ENCODE peak calls at places on chromosomes 4 and X, in eight cellular contexts. S is tibial artery, Z is transverse colon, N is GM23248, R is upper lobe of right lung, G is lower lobe of right lung, P is aorta, U is fibroblast of lung. B is an unnamed sample. For H3K9me3, the result is how much of the 10 kb centered on the place peaks cover.

GRCh38 chrX:14029039-14029424 is 660 bp downstream of the GEMIN8 start:
- DNase-seq in P (no peak), N (no peak), U (no peak), R (no peak), Z (no peak), S (no peak), G (no peak), B (no peak)

GRCh38 chrX:119734897-119735339 is 23.5 kb upstream of the SOWAHD start:
- DNase-seq in Z (peak), R (peak), S (peak), U (no peak), N (peak), G (peak), P (peak), B (peak)

GRCh38 chr4:39970559-39971270 is 7.0 kb downstream of the PDS5A start:
- DNase-seq in G (peak), N (no peak), Z (no peak), R (peak), P (no peak), S (no peak), U (peak), B (no peak)

GRCh38 chrX:30653415-30654131 is at the start of gene GK:
- DNase-seq in R (no peak), P (peak), Z (peak), N (peak), U (no peak), S (no peak), G (peak), B (peak)

GRCh38 chr4:96598465-96598864 is 758.6 kb downstream of the PDHA2 start:
- DNase-seq in U (no peak), G (no peak), Z (no peak), S (no peak), P (no peak), R (no peak), N (no peak), B (peak)

GRCh38 chr4:21869978-21870745 is 78.4 kb downstream of the KCNIP4 start:
- DNase-seq in Z (no peak), S (no peak), P (no peak), U (no peak), N (no peak), G (no peak), R (no peak), B (no peak)

GRCh38 chrX:132373610-132374009 is 115.2 kb downstream of the MBNL3 start:
- DNase-seq in G (no peak), S (no peak), N (no peak), R (no peak), P (no peak), U (no peak), Z (no peak), B (no peak)

GRCh38 chr4:23368081-23368697 is 521.7 kb downstream of the PPARGC1A start:
- DNase-seq in U (no peak), N (no peak), P (no peak), R (no peak), S (no peak), Z (peak), G (no peak), B (no peak)

GRCh38 chr4:100081511-100081910 is 108.8 kb downstream of the DDIT4L start:
- DNase-seq in U (no peak), N (no peak), S (no peak), G (no peak), P (no peak), Z (no peak), R (no peak), B (no peak)
- H3K27ac ChIP-seq in U (no peak), N (no peak), S (no peak), G (no peak), P (no peak), Z (no peak), R (no peak), B (no peak)

GRCh38 chrX:153726286-153727107 is 1.8 kb downstream of the ABCD1 start:
- DNase-seq in Z (peak), P (peak), S (peak), N (peak), G (peak), U (peak), R (peak), B (peak)

GRCh38 chrX:153728951-153729631 is 4.4 kb downstream of the ABCD1 start:
- DNase-seq in S (no peak), N (no peak), P (no peak), Z (no peak), U (no peak), G (no peak), R (no peak), B (no peak)

GRCh38 chrX:153728095-153728494 is 3.4 kb downstream of the ABCD1 start:
- DNase-seq in R (no peak), U (no peak), S (no peak), N (no peak), G (no peak), Z (no peak), P (no peak), B (no peak)

GRCh38 chrX:153725832-153726285 is 1.2 kb downstream of the ABCD1 start:
- DNase-seq in R (no peak), Z (no peak), S (no peak), P (no peak), N (peak), U (no peak), G (no peak), B (no peak)

GRCh38 chrX:153727108-153727931 is 2.7 kb downstream of the ABCD1 start:
- DNase-seq in U (peak), G (peak), P (peak), S (peak), R (peak), Z (peak), N (peak), B (peak)
- H3K4me3 ChIP-seq in U (peak), G (peak), P (no peak), S (peak), R (peak), Z (peak), N (peak), B (peak)

GRCh38 chr4:19721587-19721986 is 530.1 kb upstream of the SLIT2 start:
- DNase-seq in G (no peak), Z (no peak), R (no peak), U (no peak), S (no peak), N (no peak), P (no peak), B (no peak)
- H3K9me3 ChIP-seq in G (under half), Z (under half), R (under half), U (under half), S (under half), N (under half), P (under half), B (under half)

GRCh38 chr4:38084984-38085383 is 124.8 kb downstream of the PTTG2 start:
- DNase-seq in R (no peak), N (peak), S (no peak), G (no peak), U (no peak), Z (no peak), P (no peak), B (no peak)
- H3K27ac ChIP-seq in R (no peak), N (peak), S (peak), G (no peak), U (no peak), Z (peak), P (peak), B (peak)

GRCh38 chrX:39821709-39822095 is 276.1 kb downstream of the BCOR start:
- DNase-seq in S (no peak), R (no peak), P (no peak), U (no peak), N (no peak), Z (no peak), G (no peak), B (no peak)
- H3K4me3 ChIP-seq in S (peak), R (peak), P (no peak), U (peak), N (peak), Z (peak), G (peak), B (peak)

GRCh38 chrX:52576474-52576873 is 59.6 kb upstream of the XAGE1B start:
- DNase-seq in Z (no peak), S (no peak), U (no peak), N (no peak), P (no peak), G (no peak), R (no peak), B (no peak)

GRCh38 chrX:52577464-52578173 is 60.8 kb upstream of the XAGE1B start:
- DNase-seq in Z (peak), N (no peak), P (no peak), G (no peak), U (no peak), R (no peak), S (no peak), B (no peak)

GRCh38 chrX:52576946-52577345 is 60.1 kb upstream of the XAGE1B start:
- DNase-seq in S (no peak), N (no peak), P (no peak), R (no peak), Z (peak), U (no peak), G (no peak), B (no peak)

DNA sequence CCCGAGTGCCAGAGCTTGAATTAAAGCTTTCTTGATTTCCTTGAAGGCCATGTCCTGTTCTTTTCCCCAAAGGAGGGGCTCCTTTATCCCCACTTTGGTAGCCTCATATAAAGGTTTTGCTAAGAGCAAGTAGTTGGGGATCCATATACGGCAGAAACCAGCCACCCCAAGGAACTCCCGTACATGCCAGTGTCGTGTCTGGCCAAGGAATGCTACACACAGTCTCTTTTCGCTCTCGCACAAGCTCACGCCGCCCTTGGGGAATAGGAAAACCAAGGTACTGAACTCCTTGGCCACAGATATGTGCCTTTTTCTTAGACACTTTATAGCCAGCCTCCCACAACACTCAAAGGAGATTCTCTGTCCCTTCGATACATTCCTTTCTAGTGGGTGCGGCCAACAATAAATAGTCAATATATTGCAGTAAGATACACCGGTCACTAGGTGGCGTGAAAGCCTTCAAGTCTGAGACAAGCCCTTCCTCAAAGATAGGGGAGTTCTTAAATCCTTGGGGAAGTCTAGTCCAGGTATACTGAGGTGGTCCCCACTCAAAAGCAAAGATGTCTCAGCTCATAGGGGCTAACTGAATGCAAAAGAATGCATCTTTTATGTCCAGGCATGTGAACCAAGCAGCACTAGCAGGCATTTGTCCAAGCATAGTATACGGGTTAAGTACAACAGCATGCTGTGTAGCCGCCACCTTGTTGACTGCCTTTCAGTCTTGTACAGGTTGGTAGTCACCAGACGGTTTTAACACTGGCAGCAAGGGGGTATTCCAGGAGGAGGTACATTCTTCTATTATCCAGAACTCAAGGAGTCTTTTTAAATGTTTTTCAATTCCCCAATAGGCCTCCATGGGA is 57.8 kb upstream of the XAGE1B start:
- DNase-seq in P (no peak), U (peak), S (no peak), N (peak), G (no peak), Z (peak), R (no peak), B (no peak)
- H3K9me3 ChIP-seq in P (under half), U (under half), S (under half), N (under half), G (under half), Z (under half), R (under half), B (under half)

GRCh38 chrX:20140410-20140809 is 1.2 kb downstream of the EIF1AX start:
- DNase-seq in P (no peak), R (no peak), Z (no peak), N (peak), U (no peak), S (no peak), G (no peak), B (no peak)
- H3K27ac ChIP-seq in P (peak), R (no peak), Z (peak), N (peak), U (peak), S (peak), G (no peak), B (peak)

B was measured in left ventricle myocardium inferior.